ENCODE peak calls at places on chromosomes 6 and 20, in six cellular contexts. One of them, this sample, is unnamed.

GRCh38 chr6:56725257-56725656 is 82.6 kb upstream of the DST start:
- DNase-seq in upper lobe of right lung: no peak
- DNase-seq in stimulated activated CD4-positive, alpha-beta T cell treated with anti-CD3 and anti-CD28 coated beads, Interleukin-2, amount 100 ng/mL, for 4 hours: no peak
- DNase-seq in activated T-cell treated with anti-CD3 and anti-CD28 coated beads for 1 hour: no peak
- DNase-seq in small intestine: no peak
- DNase-seq in endodermal cell: no peak
- DNase-seq in this sample: no peak

GRCh38 chr20:63132131-63132714 is 83.7 kb downstream of the YTHDF1 start:
- DNase-seq in upper lobe of right lung: peak
- DNase-seq in activated T-cell treated with anti-CD3 and anti-CD28 coated beads for 1 hour: no peak
- DNase-seq in stimulated activated CD4-positive, alpha-beta T cell treated with anti-CD3 and anti-CD28 coated beads, Interleukin-2, amount 100 ng/mL, for 4 hours: no peak
- DNase-seq in endodermal cell: peak
- DNase-seq in small intestine: no peak
- DNase-seq in this sample: peak

GRCh38 chr6:12132351-12133222 is 120.5 kb downstream of the HIVEP1 start:
- DNase-seq in endodermal cell: no peak
- DNase-seq in activated T-cell treated with anti-CD3 and anti-CD28 coated beads for 1 hour: no peak
- DNase-seq in stimulated activated CD4-positive, alpha-beta T cell treated with anti-CD3 and anti-CD28 coated beads, Interleukin-2, amount 100 ng/mL, for 4 hours: no peak
- DNase-seq in small intestine: no peak
- DNase-seq in upper lobe of right lung: no peak
- DNase-seq in this sample: no peak

GRCh38 chr20:57330998-57331397 is 1.4 kb downstream of the SPO11 start:
- DNase-seq in small intestine: no peak
- DNase-seq in upper lobe of right lung: no peak
- DNase-seq in endodermal cell: no peak
- DNase-seq in stimulated activated CD4-positive, alpha-beta T cell treated with anti-CD3 and anti-CD28 coated beads, Interleukin-2, amount 100 ng/mL, for 4 hours: no peak
- DNase-seq in activated T-cell treated with anti-CD3 and anti-CD28 coated beads for 1 hour: no peak
- DNase-seq in this sample: no peak

GRCh38 chr20:2750343-2751251 is 49.8 kb downstream of the CPXM1 start:
- DNase-seq in activated T-cell treated with anti-CD3 and anti-CD28 coated beads for 1 hour: no peak
- DNase-seq in endodermal cell: peak
- DNase-seq in stimulated activated CD4-positive, alpha-beta T cell treated with anti-CD3 and anti-CD28 coated beads, Interleukin-2, amount 100 ng/mL, for 4 hours: no peak
- DNase-seq in upper lobe of right lung: peak
- DNase-seq in small intestine: peak
- DNase-seq in this sample: no peak

GRCh38 chr6:122141246-122141645 is 258.2 kb upstream of the HSF2 start:
- DNase-seq in endodermal cell: no peak
- DNase-seq in stimulated activated CD4-positive, alpha-beta T cell treated with anti-CD3 and anti-CD28 coated beads, Interleukin-2, amount 100 ng/mL, for 4 hours: no peak
- DNase-seq in small intestine: no peak
- DNase-seq in upper lobe of right lung: no peak
- DNase-seq in activated T-cell treated with anti-CD3 and anti-CD28 coated beads for 1 hour: no peak
- DNase-seq in this sample: no peak

GRCh38 chr6:150196942-150197745 is 54.3 kb downstream of the PPP1R14C start:
- DNase-seq in upper lobe of right lung: no peak
- DNase-seq in activated T-cell treated with anti-CD3 and anti-CD28 coated beads for 1 hour: no peak
- DNase-seq in small intestine: peak
- DNase-seq in endodermal cell: no peak
- DNase-seq in stimulated activated CD4-positive, alpha-beta T cell treated with anti-CD3 and anti-CD28 coated beads, Interleukin-2, amount 100 ng/mL, for 4 hours: no peak
- DNase-seq in this sample: no peak

GRCh38 chr6:107820571-107821261 is 3.4 kb downstream of the SCML4 start:
- DNase-seq in small intestine: peak
- DNase-seq in endodermal cell: peak
- DNase-seq in upper lobe of right lung: no peak
- DNase-seq in activated T-cell treated with anti-CD3 and anti-CD28 coated beads for 1 hour: peak
- DNase-seq in stimulated activated CD4-positive, alpha-beta T cell treated with anti-CD3 and anti-CD28 coated beads, Interleukin-2, amount 100 ng/mL, for 4 hours: no peak
- DNase-seq in this sample: no peak

GRCh38 chr6:52284460-52285173 is at the start of gene MCM3:
- DNase-seq in stimulated activated CD4-positive, alpha-beta T cell treated with anti-CD3 and anti-CD28 coated beads, Interleukin-2, amount 100 ng/mL, for 4 hours: peak
- DNase-seq in endodermal cell: peak
- DNase-seq in small intestine: peak
- DNase-seq in upper lobe of right lung: peak
- DNase-seq in activated T-cell treated with anti-CD3 and anti-CD28 coated beads for 1 hour: peak
- DNase-seq in this sample: peak

GRCh38 chr20:35515949-35516645 is 13.4 kb downstream of the C20orf173 start:
- DNase-seq in stimulated activated CD4-positive, alpha-beta T cell treated with anti-CD3 and anti-CD28 coated beads, Interleukin-2, amount 100 ng/mL, for 4 hours: no peak
- DNase-seq in endodermal cell: no peak
- DNase-seq in upper lobe of right lung: no peak
- DNase-seq in small intestine: no peak
- DNase-seq in activated T-cell treated with anti-CD3 and anti-CD28 coated beads for 1 hour: no peak
- DNase-seq in this sample: no peak

GRCh38 chr20:33828326-33828834 is 17.2 kb downstream of the CHMP4B start:
- DNase-seq in stimulated activated CD4-positive, alpha-beta T cell treated with anti-CD3 and anti-CD28 coated beads, Interleukin-2, amount 100 ng/mL, for 4 hours: no peak
- DNase-seq in activated T-cell treated with anti-CD3 and anti-CD28 coated beads for 1 hour: no peak
- DNase-seq in upper lobe of right lung: no peak
- DNase-seq in endodermal cell: no peak
- DNase-seq in small intestine: no peak
- DNase-seq in this sample: no peak

GRCh38 chr6:20704325-20704724 is 170.1 kb downstream of the CDKAL1 start:
- DNase-seq in activated T-cell treated with anti-CD3 and anti-CD28 coated beads for 1 hour: no peak
- DNase-seq in upper lobe of right lung: no peak
- DNase-seq in endodermal cell: no peak
- DNase-seq in small intestine: no peak
- DNase-seq in stimulated activated CD4-positive, alpha-beta T cell treated with anti-CD3 and anti-CD28 coated beads, Interleukin-2, amount 100 ng/mL, for 4 hours: no peak
- DNase-seq in this sample: no peak

GRCh38 chr20:56957737-56958553 is 308.5 kb downstream of the BMP7 start:
- DNase-seq in activated T-cell treated with anti-CD3 and anti-CD28 coated beads for 1 hour: no peak
- DNase-seq in upper lobe of right lung: no peak
- DNase-seq in small intestine: no peak
- DNase-seq in endodermal cell: peak
- DNase-seq in stimulated activated CD4-positive, alpha-beta T cell treated with anti-CD3 and anti-CD28 coated beads, Interleukin-2, amount 100 ng/mL, for 4 hours: no peak
- DNase-seq in this sample: no peak

GRCh38 chr6:53056273-53056672 is 8.9 kb upstream of the FBXO9 start:
- DNase-seq in upper lobe of right lung: no peak
- DNase-seq in endodermal cell: no peak
- DNase-seq in stimulated activated CD4-positive, alpha-beta T cell treated with anti-CD3 and anti-CD28 coated beads, Interleukin-2, amount 100 ng/mL, for 4 hours: no peak
- DNase-seq in activated T-cell treated with anti-CD3 and anti-CD28 coated beads for 1 hour: no peak
- DNase-seq in small intestine: no peak
- DNase-seq in this sample: no peak

GRCh38 chr6:110226261-110226660 is 46.0 kb downstream of the CDC40 start:
- DNase-seq in upper lobe of right lung: no peak
- DNase-seq in small intestine: peak
- DNase-seq in endodermal cell: no peak
- DNase-seq in stimulated activated CD4-positive, alpha-beta T cell treated with anti-CD3 and anti-CD28 coated beads, Interleukin-2, amount 100 ng/mL, for 4 hours: no peak
- DNase-seq in activated T-cell treated with anti-CD3 and anti-CD28 coated beads for 1 hour: no peak
- DNase-seq in this sample: no peak

GRCh38 chr6:11796819-11797218 is 18.2 kb upstream of the ADTRP start:
- DNase-seq in activated T-cell treated with anti-CD3 and anti-CD28 coated beads for 1 hour: no peak
- DNase-seq in small intestine: no peak
- DNase-seq in endodermal cell: no peak
- DNase-seq in stimulated activated CD4-positive, alpha-beta T cell treated with anti-CD3 and anti-CD28 coated beads, Interleukin-2, amount 100 ng/mL, for 4 hours: no peak
- DNase-seq in upper lobe of right lung: no peak
- DNase-seq in this sample: no peak

GRCh38 chr6:55974688-55975087 is 99.3 kb upstream of the BMP5 start:
- DNase-seq in endodermal cell: no peak
- DNase-seq in stimulated activated CD4-positive, alpha-beta T cell treated with anti-CD3 and anti-CD28 coated beads, Interleukin-2, amount 100 ng/mL, for 4 hours: no peak
- DNase-seq in activated T-cell treated with anti-CD3 and anti-CD28 coated beads for 1 hour: no peak
- DNase-seq in upper lobe of right lung: no peak
- DNase-seq in small intestine: no peak
- DNase-seq in this sample: no peak

GRCh38 chr6:40948598-40948997 is 90.4 kb downstream of the UNC5CL start:
- DNase-seq in activated T-cell treated with anti-CD3 and anti-CD28 coated beads for 1 hour: no peak
- DNase-seq in small intestine: no peak
- DNase-seq in upper lobe of right lung: no peak
- DNase-seq in endodermal cell: peak
- DNase-seq in stimulated activated CD4-positive, alpha-beta T cell treated with anti-CD3 and anti-CD28 coated beads, Interleukin-2, amount 100 ng/mL, for 4 hours: no peak
- DNase-seq in this sample: no peak

GRCh38 chr6:84390334-84390733 is 162.9 kb upstream of the CEP162 start:
- DNase-seq in small intestine: no peak
- DNase-seq in stimulated activated CD4-positive, alpha-beta T cell treated with anti-CD3 and anti-CD28 coated beads, Interleukin-2, amount 100 ng/mL, for 4 hours: no peak
- DNase-seq in endodermal cell: no peak
- DNase-seq in upper lobe of right lung: no peak
- DNase-seq in activated T-cell treated with anti-CD3 and anti-CD28 coated beads for 1 hour: no peak
- DNase-seq in this sample: no peak

GRCh38 chr20:40816039-40816352 is 127.0 kb upstream of the MAFB start:
- DNase-seq in activated T-cell treated with anti-CD3 and anti-CD28 coated beads for 1 hour: no peak
- DNase-seq in stimulated activated CD4-positive, alpha-beta T cell treated with anti-CD3 and anti-CD28 coated beads, Interleukin-2, amount 100 ng/mL, for 4 hours: no peak
- DNase-seq in small intestine: no peak
- DNase-seq in endodermal cell: no peak
- DNase-seq in upper lobe of right lung: no peak
- DNase-seq in this sample: no peak

GRCh38 chr6:152087701-152088100 is 280.2 kb downstream of the ESR1 start:
- DNase-seq in activated T-cell treated with anti-CD3 and anti-CD28 coated beads for 1 hour: no peak
- DNase-seq in small intestine: no peak
- DNase-seq in stimulated activated CD4-positive, alpha-beta T cell treated with anti-CD3 and anti-CD28 coated beads, Interleukin-2, amount 100 ng/mL, for 4 hours: no peak
- DNase-seq in endodermal cell: no peak
- DNase-seq in upper lobe of right lung: no peak
- DNase-seq in this sample: no peak

GRCh38 chr6:24004659-24005058 is 121.4 kb upstream of the NRSN1 start:
- DNase-seq in activated T-cell treated with anti-CD3 and anti-CD28 coated beads for 1 hour: no peak
- DNase-seq in endodermal cell: no peak
- DNase-seq in upper lobe of right lung: no peak
- DNase-seq in small intestine: no peak
- DNase-seq in stimulated activated CD4-positive, alpha-beta T cell treated with anti-CD3 and anti-CD28 coated beads, Interleukin-2, amount 100 ng/mL, for 4 hours: no peak
- DNase-seq in this sample: no peak

GRCh38 chr6:150448221-150448620 is 79.4 kb downstream of the IYD start:
- DNase-seq in activated T-cell treated with anti-CD3 and anti-CD28 coated beads for 1 hour: no peak
- DNase-seq in upper lobe of right lung: no peak
- DNase-seq in endodermal cell: no peak
- DNase-seq in small intestine: no peak
- DNase-seq in stimulated activated CD4-positive, alpha-beta T cell treated with anti-CD3 and anti-CD28 coated beads, Interleukin-2, amount 100 ng/mL, for 4 hours: no peak
- DNase-seq in this sample: no peak

GRCh38 chr6:121485359-121485809 is 49.9 kb downstream of the GJA1 start:
- DNase-seq in small intestine: no peak
- DNase-seq in stimulated activated CD4-positive, alpha-beta T cell treated with anti-CD3 and anti-CD28 coated beads, Interleukin-2, amount 100 ng/mL, for 4 hours: no peak
- DNase-seq in endodermal cell: no peak
- DNase-seq in upper lobe of right lung: no peak
- DNase-seq in activated T-cell treated with anti-CD3 and anti-CD28 coated beads for 1 hour: no peak
- DNase-seq in this sample: no peak

GRCh38 chr6:42702200-42702599 is 20.2 kb downstream of the PRPH2 start:
- DNase-seq in stimulated activated CD4-positive, alpha-beta T cell treated with anti-CD3 and anti-CD28 coated beads, Interleukin-2, amount 100 ng/mL, for 4 hours: no peak
- DNase-seq in activated T-cell treated with anti-CD3 and anti-CD28 coated beads for 1 hour: no peak
- DNase-seq in endodermal cell: no peak
- DNase-seq in upper lobe of right lung: no peak
- DNase-seq in small intestine: no peak
- DNase-seq in this sample: no peak

GRCh38 chr6:9699890-9700289 is 715.0 kb downstream of the TFAP2A start:
- DNase-seq in activated T-cell treated with anti-CD3 and anti-CD28 coated beads for 1 hour: no peak
- DNase-seq in small intestine: no peak
- DNase-seq in stimulated activated CD4-positive, alpha-beta T cell treated with anti-CD3 and anti-CD28 coated beads, Interleukin-2, amount 100 ng/mL, for 4 hours: no peak
- DNase-seq in endodermal cell: no peak
- DNase-seq in upper lobe of right lung: no peak
- DNase-seq in this sample: no peak

GRCh38 chr20:63522981-63523611 is 2.5 kb downstream of the PPDPF start:
- DNase-seq in upper lobe of right lung: no peak
- DNase-seq in activated T-cell treated with anti-CD3 and anti-CD28 coated beads for 1 hour: no peak
- DNase-seq in small intestine: no peak
- DNase-seq in stimulated activated CD4-positive, alpha-beta T cell treated with anti-CD3 and anti-CD28 coated beads, Interleukin-2, amount 100 ng/mL, for 4 hours: no peak
- DNase-seq in endodermal cell: peak
- DNase-seq in this sample: no peak

GRCh38 chr6:33299237-33299944 is 649 bp upstream of the RGL2 start:
- DNase-seq in endodermal cell: peak
- DNase-seq in small intestine: peak
- DNase-seq in stimulated activated CD4-positive, alpha-beta T cell treated with anti-CD3 and anti-CD28 coated beads, Interleukin-2, amount 100 ng/mL, for 4 hours: peak
- DNase-seq in activated T-cell treated with anti-CD3 and anti-CD28 coated beads for 1 hour: peak
- DNase-seq in upper lobe of right lung: peak
- DNase-seq in this sample: peak

GRCh38 chr20:35290887-35291417 is 1.3 kb downstream of the FAM83C start:
- DNase-seq in upper lobe of right lung: no peak
- DNase-seq in small intestine: no peak
- DNase-seq in stimulated activated CD4-positive, alpha-beta T cell treated with anti-CD3 and anti-CD28 coated beads, Interleukin-2, amount 100 ng/mL, for 4 hours: no peak
- DNase-seq in endodermal cell: no peak
- DNase-seq in activated T-cell treated with anti-CD3 and anti-CD28 coated beads for 1 hour: no peak
- DNase-seq in this sample: no peak

GRCh38 chr6:110761371-110761770 is 53.9 kb downstream of the CDK19 start:
- DNase-seq in activated T-cell treated with anti-CD3 and anti-CD28 coated beads for 1 hour: no peak
- DNase-seq in stimulated activated CD4-positive, alpha-beta T cell treated with anti-CD3 and anti-CD28 coated beads, Interleukin-2, amount 100 ng/mL, for 4 hours: no peak
- DNase-seq in upper lobe of right lung: no peak
- DNase-seq in small intestine: no peak
- DNase-seq in endodermal cell: no peak
- DNase-seq in this sample: no peak

GRCh38 chr20:53565254-53565653 is 28.4 kb downstream of the ZNF217 start:
- DNase-seq in stimulated activated CD4-positive, alpha-beta T cell treated with anti-CD3 and anti-CD28 coated beads, Interleukin-2, amount 100 ng/mL, for 4 hours: no peak
- DNase-seq in activated T-cell treated with anti-CD3 and anti-CD28 coated beads for 1 hour: no peak
- DNase-seq in endodermal cell: no peak
- DNase-seq in upper lobe of right lung: no peak
- DNase-seq in small intestine: no peak
- DNase-seq in this sample: no peak

GRCh38 chr20:1469925-1470571 is 3.4 kb upstream of the NSFL1C start:
- DNase-seq in small intestine: peak
- DNase-seq in stimulated activated CD4-positive, alpha-beta T cell treated with anti-CD3 and anti-CD28 coated beads, Interleukin-2, amount 100 ng/mL, for 4 hours: no peak
- DNase-seq in activated T-cell treated with anti-CD3 and anti-CD28 coated beads for 1 hour: no peak
- DNase-seq in upper lobe of right lung: peak
- DNase-seq in endodermal cell: peak
- DNase-seq in this sample: no peak

GRCh38 chr6:112979830-112980229 is 632.7 kb downstream of the RFPL4B start:
- DNase-seq in endodermal cell: no peak
- DNase-seq in activated T-cell treated with anti-CD3 and anti-CD28 coated beads for 1 hour: no peak
- DNase-seq in stimulated activated CD4-positive, alpha-beta T cell treated with anti-CD3 and anti-CD28 coated beads, Interleukin-2, amount 100 ng/mL, for 4 hours: no peak
- DNase-seq in small intestine: peak
- DNase-seq in upper lobe of right lung: no peak
- DNase-seq in this sample: no peak

GRCh38 chr6:93621400-93621799 is 202.0 kb upstream of the EPHA7 start:
- DNase-seq in small intestine: no peak
- DNase-seq in activated T-cell treated with anti-CD3 and anti-CD28 coated beads for 1 hour: no peak
- DNase-seq in upper lobe of right lung: no peak
- DNase-seq in endodermal cell: no peak
- DNase-seq in stimulated activated CD4-positive, alpha-beta T cell treated with anti-CD3 and anti-CD28 coated beads, Interleukin-2, amount 100 ng/mL, for 4 hours: no peak
- DNase-seq in this sample: no peak

GRCh38 chr6:149261364-149261763 is 56.1 kb upstream of the TAB2 start:
- DNase-seq in activated T-cell treated with anti-CD3 and anti-CD28 coated beads for 1 hour: no peak
- DNase-seq in stimulated activated CD4-positive, alpha-beta T cell treated with anti-CD3 and anti-CD28 coated beads, Interleukin-2, amount 100 ng/mL, for 4 hours: no peak
- DNase-seq in upper lobe of right lung: no peak
- DNase-seq in small intestine: no peak
- DNase-seq in endodermal cell: no peak
- DNase-seq in this sample: no peak

GRCh38 chr6:102195311-102195710 is 801.8 kb downstream of the GRIK2 start:
- DNase-seq in activated T-cell treated with anti-CD3 and anti-CD28 coated beads for 1 hour: no peak
- DNase-seq in stimulated activated CD4-positive, alpha-beta T cell treated with anti-CD3 and anti-CD28 coated beads, Interleukin-2, amount 100 ng/mL, for 4 hours: no peak
- DNase-seq in small intestine: no peak
- DNase-seq in upper lobe of right lung: no peak
- DNase-seq in endodermal cell: no peak
- DNase-seq in this sample: no peak

This sample was measured in mesenteric fat pad.